ENCODE peak calls at places on chromosomes 2 and 18, in nine cellular contexts. D is right atrium auricular region, O is right lobe of liver, N is heart right ventricle, M is psoas muscle, H is GM23338, B is upper lobe of right lung, S is HepG2, F is IMR-90. J is an unnamed sample. For H3K4me1, the result is how much of the 10 kb centered on the place peaks cover.

GRCh38 chr2:164815071-164815793 is 26.4 kb downstream of the COBLL1 start:
- DNase-seq in D (no peak), O (no peak), N (no peak), M (no peak), H (no peak), B (no peak), S (no peak), F (no peak), J (no peak)

GRCh38 chr2:237474511-237474911 is 12.5 kb upstream of the MLPH start:
- DNase-seq in D (no peak), O (no peak), N (peak), M (peak), H (no peak), B (no peak), S (no peak), F (no peak), J (no peak)

GRCh38 chr2:96212336-96212735 is 3.7 kb upstream of the STARD7 start:
- DNase-seq in D (no peak), O (no peak), N (no peak), M (no peak), H (no peak), B (no peak), S (no peak), F (no peak), J (no peak)

GRCh38 chr2:27077231-27077630 is 1.2 kb upstream of the EMILIN1 start:
- DNase-seq in D (no peak), O (no peak), N (no peak), M (no peak), H (no peak), B (no peak), S (no peak), F (no peak), J (no peak)

GRCh38 chr2:132896073-132896472 is 226.1 kb upstream of the LYPD1 start:
- DNase-seq in D (no peak), O (no peak), N (no peak), M (no peak), H (no peak), B (no peak), S (no peak), F (no peak), J (no peak)

GRCh38 chr2:98715812-98716451 is 15.0 kb downstream of the MGAT4A start:
- DNase-seq in D (no peak), O (no peak), N (no peak), M (no peak), H (no peak), B (no peak), S (no peak), F (no peak), J (no peak)

GRCh38 chr2:161423351-161424178 is 7.5 kb downstream of the TBR1 start:
- DNase-seq in D (no peak), O (no peak), N (peak), M (peak), H (peak), B (no peak), S (no peak), F (no peak), J (no peak)

GRCh38 chr2:60806988-60807681 is 51.1 kb downstream of the PAPOLG start:
- DNase-seq in D (peak), O (peak), N (no peak), M (no peak), H (no peak), B (no peak), S (no peak), F (peak), J (no peak)

GRCh38 chr2:68225119-68225632 is 27.2 kb downstream of the PPP3R1 start:
- DNase-seq in D (no peak), O (no peak), N (no peak), M (no peak), H (peak), B (no peak), S (peak), F (peak), J (no peak)

GRCh38 chr2:100810603-100811145 is 9.3 kb upstream of the NPAS2 start:
- DNase-seq in D (no peak), O (no peak), N (no peak), M (no peak), H (no peak), B (no peak), S (no peak), F (no peak), J (no peak)

GRCh38 chr2:171523339-171523931 is 1.2 kb downstream of the CYBRD1 start:
- DNase-seq in D (peak), O (peak), N (peak), M (peak), H (peak), B (peak), S (peak), F (peak), J (peak)

GRCh38 chr2:111094686-111095085 is 26.0 kb upstream of the BCL2L11 start:
- DNase-seq in D (no peak), O (no peak), N (no peak), M (no peak), H (no peak), B (no peak), S (no peak), F (no peak), J (no peak)

GRCh38 chr2:201942525-201942924 is 91.1 kb upstream of the FZD7 start:
- DNase-seq in D (no peak), O (no peak), N (no peak), M (no peak), H (no peak), B (no peak), S (no peak), F (peak), J (no peak)

GRCh38 chr2:119149611-119150010 is 8.9 kb downstream of the C1QL2 start:
- DNase-seq in D (no peak), O (no peak), N (no peak), M (no peak), H (no peak), B (no peak), S (no peak), F (no peak), J (no peak)

GRCh38 chr2:207163053-207163814 is 2.5 kb downstream of the KLF7 start:
- DNase-seq in D (no peak), O (no peak), N (no peak), M (no peak), H (peak), B (no peak), S (peak), F (peak), J (no peak)

GRCh38 chr2:217413193-217413592 is 553.3 kb upstream of the TNP1 start:
- DNase-seq in D (no peak), O (no peak), N (no peak), M (no peak), H (no peak), B (no peak), S (no peak), F (no peak), J (no peak)

GRCh38 chr18:5868218-5868904 is 27.0 kb downstream of the TMEM200C start:
- DNase-seq in D (peak), O (peak), N (peak), M (peak), H (peak), B (no peak), S (peak), F (peak), J (no peak)

GRCh38 chr18:9683418-9684396 is 24.4 kb upstream of the RAB31 start:
- DNase-seq in D (no peak), O (no peak), N (no peak), M (no peak), H (peak), B (no peak), S (peak), F (peak), J (no peak)

GRCh38 chr18:37534627-37535026 is 31.0 kb downstream of the CELF4 start:
- DNase-seq in D (no peak), O (no peak), N (no peak), M (no peak), H (no peak), B (no peak), S (no peak), F (no peak), J (no peak)

GRCh38 chr2:42645551-42645950 is 77.1 kb downstream of the MTA3 start:
- DNase-seq in D (no peak), O (no peak), N (no peak), M (no peak), H (no peak), B (no peak), S (no peak), F (no peak), J (no peak)

GRCh38 chr2:28680657-28681056 is 71.0 kb upstream of the PPP1CB start:
- DNase-seq in D (no peak), O (no peak), N (no peak), M (no peak), H (no peak), B (no peak), S (no peak), F (no peak), J (no peak)

GRCh38 chr2:46724107-46724506 is 191.5 kb downstream of the MCFD2 start:
- DNase-seq in D (no peak), O (no peak), N (no peak), M (no peak), H (no peak), B (no peak), S (no peak), F (no peak), J (no peak)
- H3K4me1 ChIP-seq in D (under half), O (under half), N (half or more), M (half or more), H (under half), B (under half), S (half or more), F (under half), J (under half)

DNA sequence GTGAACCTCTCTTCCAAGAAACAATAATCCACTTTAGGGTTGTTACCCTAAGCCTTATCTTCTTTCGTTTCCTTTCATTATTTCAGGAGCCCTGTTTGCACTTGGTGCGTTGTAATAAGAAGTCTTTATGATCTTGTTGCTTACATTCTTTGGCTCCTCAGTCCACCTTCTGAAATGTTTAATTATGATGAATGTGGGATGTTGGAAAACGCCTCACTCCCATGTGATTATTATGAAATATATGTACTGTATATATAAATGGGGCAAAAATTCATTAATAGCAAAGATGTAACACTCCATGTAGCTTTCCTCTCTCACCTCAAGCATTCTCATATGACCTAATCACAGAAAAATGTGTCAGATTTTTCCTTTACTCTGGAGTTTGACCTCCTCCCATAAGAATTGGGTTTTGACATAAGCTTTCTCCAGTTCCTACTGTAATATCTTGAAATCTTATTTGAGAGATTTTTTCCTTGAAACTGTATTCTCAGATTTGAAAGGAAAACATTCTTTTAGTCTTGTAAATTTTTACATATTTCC is 397.2 kb upstream of the FANCL start:
- DNase-seq in D (no peak), O (no peak), N (no peak), M (no peak), H (peak), B (no peak), S (no peak), F (no peak), J (no peak)
- H3K27ac ChIP-seq in D (no peak), O (no peak), N (no peak), M (no peak), H (no peak), B (no peak), S (no peak), F (no peak), J (peak)

GRCh38 chr2:235504459-235505200 is 10.8 kb downstream of the AGAP1 start:
- DNase-seq in D (no peak), O (no peak), N (no peak), M (no peak), H (no peak), B (no peak), S (peak), F (no peak), J (no peak)
- H3K4me1 ChIP-seq in D (under half), O (under half), N (under half), M (half or more), H (half or more), B (under half), S (half or more), F (under half), J (under half)

GRCh38 chr2:37659723-37660122 is 11.7 kb downstream of the CDC42EP3 start:
- DNase-seq in D (no peak), O (no peak), N (no peak), M (no peak), H (no peak), B (no peak), S (no peak), F (no peak), J (no peak)
- H3K27ac ChIP-seq in D (peak), O (no peak), N (peak), M (peak), H (no peak), B (no peak), S (no peak), F (no peak), J (no peak)

DNA sequence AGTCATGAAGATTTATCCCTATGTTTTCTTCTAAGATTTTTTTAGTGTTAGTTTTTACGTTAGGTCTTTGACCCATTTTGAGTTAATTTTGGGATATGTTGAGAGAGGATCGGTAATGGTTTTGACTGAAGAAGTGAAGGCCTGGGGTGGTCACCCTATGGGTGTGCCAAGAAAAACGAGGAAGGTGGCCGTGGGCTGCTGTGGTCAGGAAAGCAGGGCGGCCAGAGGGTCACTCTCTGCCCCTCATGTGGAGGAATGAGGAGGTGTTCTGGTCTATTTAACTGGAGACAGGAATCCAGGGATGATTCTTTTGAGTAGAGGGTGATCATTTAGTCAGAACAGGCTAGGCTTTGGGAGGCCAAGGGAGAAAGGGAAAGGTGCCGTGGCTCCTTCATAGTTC is 50.7 kb downstream of the MYO7B start:
- DNase-seq in D (no peak), O (peak), N (no peak), M (no peak), H (no peak), B (peak), S (no peak), F (no peak), J (no peak)
- H3K4me1 ChIP-seq in D (under half), O (under half), N (under half), M (under half), H (under half), B (under half), S (under half), F (under half), J (under half)

GRCh38 chr2:234469251-234469845 is 27.5 kb downstream of the ARL4C start:
- DNase-seq in D (no peak), O (no peak), N (no peak), M (no peak), H (no peak), B (no peak), S (no peak), F (peak), J (no peak)
- H3K27ac ChIP-seq in D (peak), O (no peak), N (no peak), M (no peak), H (no peak), B (no peak), S (no peak), F (no peak), J (no peak)

GRCh38 chr2:170142502-170142901 is 35.4 kb upstream of the MYO3B start:
- DNase-seq in D (no peak), O (no peak), N (no peak), M (no peak), H (no peak), B (no peak), S (no peak), F (no peak), J (no peak)

GRCh38 chr2:170140561-170140960 is 37.4 kb upstream of the MYO3B start:
- DNase-seq in D (no peak), O (no peak), N (no peak), M (no peak), H (no peak), B (no peak), S (no peak), F (peak), J (no peak)

GRCh38 chr2:170143045-170143717 is 34.8 kb upstream of the MYO3B start:
- DNase-seq in D (no peak), O (no peak), N (no peak), M (no peak), H (no peak), B (no peak), S (no peak), F (no peak), J (no peak)

GRCh38 chr2:170139276-170139967 is 38.5 kb upstream of the MYO3B start:
- DNase-seq in D (no peak), O (no peak), N (no peak), M (no peak), H (no peak), B (no peak), S (no peak), F (no peak), J (no peak)

DNA sequence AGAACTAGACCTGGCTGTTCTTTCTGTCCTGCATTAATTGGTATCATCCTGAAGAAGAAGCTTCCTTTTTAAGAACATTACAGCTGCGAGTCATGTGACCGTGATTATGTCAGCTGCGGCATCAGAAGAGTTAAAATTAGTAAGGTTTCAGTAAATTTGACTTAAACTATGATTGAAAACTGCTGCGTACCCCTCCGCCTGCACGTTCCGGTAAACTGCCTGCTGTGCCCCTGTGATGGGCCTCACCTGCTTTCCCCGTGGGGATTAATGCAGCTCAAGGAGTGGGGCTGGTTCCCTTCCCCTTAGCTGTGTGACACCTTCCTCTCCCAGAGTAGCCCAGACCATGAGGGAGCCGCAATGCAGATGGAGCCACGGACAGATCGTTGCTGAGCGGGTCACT is 36.1 kb upstream of the MYO3B start:
- DNase-seq in D (no peak), O (no peak), N (no peak), M (no peak), H (no peak), B (no peak), S (no peak), F (no peak), J (no peak)
- H3K4me1 ChIP-seq in D (under half), O (under half), N (under half), M (under half), H (under half), B (under half), S (under half), F (under half), J (under half)